ENCODE peak calls at places on chromosomes 3 and 15, in nine cellular contexts. B, L, U, H, Y, X, O, P and N are unnamed samples. For H3K27me3, the result is how much of the 10 kb centered on the place peaks cover.

GRCh38 chr3:152236741-152237140 is 32.0 kb upstream of the MBNL1 start:
- DNase-seq in B (peak), L (no peak), U (no peak), H (no peak), Y (no peak), X (no peak), O (no peak), P (no peak), N (no peak)

GRCh38 chr15:33278816-33279612 is 31.8 kb upstream of the RYR3 start:
- DNase-seq in B (peak), L (no peak), U (peak), H (peak), Y (no peak), X (no peak), O (no peak), P (no peak), N (peak)

GRCh38 chr3:182795383-182795782 is 2.1 kb downstream of the ATP11B start:
- DNase-seq in B (no peak), L (no peak), U (no peak), H (no peak), Y (no peak), X (peak), O (no peak), P (no peak), N (no peak)

GRCh38 chr3:171790898-171791694 is 19.2 kb downstream of the PLD1 start:
- DNase-seq in B (peak), L (no peak), U (no peak), H (peak), Y (no peak), X (no peak), O (no peak), P (no peak), N (no peak)

GRCh38 chr3:129684270-129684669 is 77.8 kb upstream of the PLXND1 start:
- DNase-seq in B (no peak), L (no peak), U (no peak), H (no peak), Y (no peak), X (no peak), O (no peak), P (no peak), N (no peak)

GRCh38 chr3:135908225-135908624 is 57.3 kb upstream of the PPP2R3A start:
- DNase-seq in B (peak), L (no peak), U (no peak), H (no peak), Y (peak), X (no peak), O (no peak), P (no peak), N (peak)

GRCh38 chr15:40763801-40764765 is at the start of gene GCHFR:
- DNase-seq in B (peak), L (peak), U (peak), H (peak), Y (peak), X (peak), O (no peak), P (peak), N (peak)

GRCh38 chr3:197854596-197855343 is 63.7 kb downstream of the LRCH3 start:
- DNase-seq in B (peak), L (peak), U (no peak), H (peak), Y (no peak), X (no peak), O (no peak), P (no peak), N (peak)

GRCh38 chr3:98817546-98817945 is 54.4 kb downstream of the ST3GAL6 start:
- DNase-seq in B (peak), L (no peak), U (no peak), H (peak), Y (no peak), X (no peak), O (no peak), P (no peak), N (no peak)

GRCh38 chr3:72288955-72289707 is 504.2 kb upstream of the PROK2 start:
- DNase-seq in B (peak), L (peak), U (peak), H (peak), Y (peak), X (no peak), O (no peak), P (no peak), N (peak)

GRCh38 chr3:128322030-128323022 is 144.4 kb downstream of the DNAJB8 start:
- DNase-seq in B (peak), L (no peak), U (no peak), H (peak), Y (peak), X (peak), O (peak), P (peak), N (peak)

GRCh38 chr15:80411788-80412288 is 7.7 kb downstream of the ARNT2 start:
- DNase-seq in B (no peak), L (no peak), U (no peak), H (no peak), Y (no peak), X (no peak), O (no peak), P (no peak), N (no peak)

GRCh38 chr3:137105277-137105977 is 147.6 kb downstream of the IL20RB start:
- DNase-seq in B (peak), L (no peak), U (no peak), H (peak), Y (peak), X (no peak), O (no peak), P (no peak), N (no peak)

GRCh38 chr3:126858401-126858800 is 124.5 kb upstream of the PLXNA1 start:
- DNase-seq in B (no peak), L (no peak), U (no peak), H (no peak), Y (no peak), X (no peak), O (peak), P (no peak), N (no peak)

GRCh38 chr15:51030649-51031316 is 63.9 kb downstream of the TNFAIP8L3 start:
- DNase-seq in B (peak), L (no peak), U (peak), H (peak), Y (peak), X (no peak), O (no peak), P (no peak), N (peak)

GRCh38 chr3:157351981-157352380 is 84.7 kb upstream of the PTX3 start:
- DNase-seq in B (no peak), L (no peak), U (no peak), H (no peak), Y (no peak), X (no peak), O (no peak), P (no peak), N (no peak)

GRCh38 chr3:109731639-109732473 is 394.5 kb upstream of the DPPA4 start:
- DNase-seq in B (peak), L (no peak), U (no peak), H (peak), Y (peak), X (peak), O (no peak), P (peak), N (peak)

GRCh38 chr3:50675179-50676030 is 678 bp downstream of the DOCK3 start:
- DNase-seq in B (no peak), L (peak), U (no peak), H (no peak), Y (peak), X (peak), O (no peak), P (peak), N (peak)

GRCh38 chr3:126357299-126358037 is at the start of gene KLF15:
- DNase-seq in B (peak), L (peak), U (peak), H (peak), Y (peak), X (peak), O (no peak), P (peak), N (peak)

GRCh38 chr15:70324001-70324974 is 226.6 kb upstream of the TLE3 start:
- DNase-seq in B (peak), L (no peak), U (no peak), H (peak), Y (no peak), X (no peak), O (peak), P (no peak), N (peak)

GRCh38 chr3:133127381-133127780 is 89.2 kb downstream of the TMEM108 start:
- DNase-seq in B (no peak), L (no peak), U (no peak), H (no peak), Y (no peak), X (no peak), O (no peak), P (no peak), N (no peak)

GRCh38 chr3:141302364-141303141 is 65.8 kb upstream of the ZBTB38 start:
- DNase-seq in B (peak), L (no peak), U (peak), H (peak), Y (no peak), X (no peak), O (no peak), P (no peak), N (peak)

GRCh38 chr15:98177950-98178848 is 217.7 kb downstream of the ARRDC4 start:
- DNase-seq in B (peak), L (no peak), U (no peak), H (peak), Y (peak), X (no peak), O (no peak), P (no peak), N (peak)

GRCh38 chr15:92600902-92601301 is 54.7 kb downstream of the FAM174B start:
- DNase-seq in B (no peak), L (no peak), U (no peak), H (no peak), Y (no peak), X (no peak), O (no peak), P (no peak), N (no peak)

GRCh38 chr3:49912787-49913375 is 9.2 kb upstream of the MST1R start:
- DNase-seq in B (no peak), L (no peak), U (no peak), H (no peak), Y (no peak), X (no peak), O (no peak), P (no peak), N (peak)

GRCh38 chr15:52789601-52790165 is 453 bp downstream of the ONECUT1 start:
- DNase-seq in B (peak), L (no peak), U (no peak), H (no peak), Y (peak), X (no peak), O (peak), P (no peak), N (peak)

DNA sequence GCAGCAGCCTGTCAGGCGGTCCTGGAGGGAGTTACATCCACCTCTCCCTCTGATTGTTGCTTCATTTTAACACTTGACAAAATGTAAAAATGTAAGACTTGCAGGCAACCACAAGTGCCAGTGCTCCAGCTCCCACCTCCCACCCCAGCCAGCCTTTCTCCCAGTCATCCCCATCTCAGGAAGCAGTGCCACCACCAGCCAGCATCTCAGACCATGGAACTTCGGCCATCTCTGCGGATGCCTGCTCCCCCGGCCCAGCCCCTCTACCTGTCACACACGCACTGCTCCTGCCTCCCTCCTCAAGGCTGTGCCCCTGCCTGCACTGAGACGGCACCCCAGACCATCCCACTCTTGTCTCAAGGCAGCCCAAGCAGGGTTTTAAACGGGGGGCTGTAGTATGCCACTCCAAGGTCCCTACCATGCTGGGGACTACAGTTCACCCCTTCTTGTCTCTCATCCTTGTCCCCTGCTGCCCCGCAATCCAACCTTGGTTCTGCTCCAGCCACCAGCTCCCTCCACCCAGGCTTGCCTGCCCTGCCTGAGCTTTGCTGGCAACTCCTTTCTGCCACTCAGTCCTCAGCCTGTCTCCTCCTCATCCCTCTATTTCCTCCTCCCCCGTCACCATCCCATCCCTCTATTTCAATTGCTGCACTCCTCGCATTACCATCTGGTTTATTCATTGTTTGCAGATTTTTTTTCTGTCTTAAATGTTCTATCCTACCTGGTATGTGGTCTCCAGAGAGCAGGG is 85.8 kb downstream of the SNRK start:
- DNase-seq in B (no peak), L (no peak), U (no peak), H (no peak), Y (no peak), X (no peak), O (no peak), P (no peak), N (no peak)
- H3K4me3 ChIP-seq in B (no peak), L (no peak), U (no peak), H (no peak), Y (no peak), X (no peak), O (no peak), P (no peak), N (no peak)

GRCh38 chr3:195802795-195803194 is 8.9 kb downstream of the MUC4 start:
- DNase-seq in B (no peak), L (no peak), U (no peak), H (no peak), Y (peak), X (no peak), O (no peak), P (no peak), N (no peak)

GRCh38 chr3:195803309-195803908 is 8.3 kb downstream of the MUC4 start:
- DNase-seq in B (no peak), L (no peak), U (peak), H (peak), Y (peak), X (no peak), O (no peak), P (no peak), N (no peak)

GRCh38 chr3:195801251-195802183 is 10.2 kb downstream of the MUC4 start:
- DNase-seq in B (no peak), L (peak), U (peak), H (no peak), Y (no peak), X (no peak), O (no peak), P (no peak), N (no peak)

GRCh38 chr3:195800240-195800639 is 11.5 kb downstream of the MUC4 start:
- DNase-seq in B (no peak), L (no peak), U (no peak), H (no peak), Y (no peak), X (no peak), O (no peak), P (no peak), N (no peak)

GRCh38 chr3:195802261-195802701 is 9.4 kb downstream of the MUC4 start:
- DNase-seq in B (no peak), L (no peak), U (peak), H (no peak), Y (no peak), X (no peak), O (no peak), P (peak), N (no peak)
- H3K27me3 ChIP-seq in B (half or more), L (under half), U (under half), H (under half), Y (under half), X (under half), O (under half), P (under half), N (under half)

GRCh38 chr3:184489457-184489856 is 72.1 kb upstream of the EPHB3 start:
- DNase-seq in B (no peak), L (no peak), U (no peak), H (no peak), Y (no peak), X (no peak), O (peak), P (no peak), N (no peak)

GRCh38 chr3:184491867-184492615 is 69.5 kb upstream of the EPHB3 start:
- DNase-seq in B (no peak), L (peak), U (no peak), H (no peak), Y (peak), X (no peak), O (no peak), P (no peak), N (peak)

GRCh38 chr3:184488577-184488976 is 73.0 kb upstream of the EPHB3 start:
- DNase-seq in B (no peak), L (no peak), U (no peak), H (no peak), Y (no peak), X (no peak), O (peak), P (no peak), N (no peak)

GRCh38 chr3:184486614-184487013 is 75.0 kb upstream of the EPHB3 start:
- DNase-seq in B (no peak), L (no peak), U (no peak), H (no peak), Y (no peak), X (no peak), O (no peak), P (no peak), N (no peak)

DNA sequence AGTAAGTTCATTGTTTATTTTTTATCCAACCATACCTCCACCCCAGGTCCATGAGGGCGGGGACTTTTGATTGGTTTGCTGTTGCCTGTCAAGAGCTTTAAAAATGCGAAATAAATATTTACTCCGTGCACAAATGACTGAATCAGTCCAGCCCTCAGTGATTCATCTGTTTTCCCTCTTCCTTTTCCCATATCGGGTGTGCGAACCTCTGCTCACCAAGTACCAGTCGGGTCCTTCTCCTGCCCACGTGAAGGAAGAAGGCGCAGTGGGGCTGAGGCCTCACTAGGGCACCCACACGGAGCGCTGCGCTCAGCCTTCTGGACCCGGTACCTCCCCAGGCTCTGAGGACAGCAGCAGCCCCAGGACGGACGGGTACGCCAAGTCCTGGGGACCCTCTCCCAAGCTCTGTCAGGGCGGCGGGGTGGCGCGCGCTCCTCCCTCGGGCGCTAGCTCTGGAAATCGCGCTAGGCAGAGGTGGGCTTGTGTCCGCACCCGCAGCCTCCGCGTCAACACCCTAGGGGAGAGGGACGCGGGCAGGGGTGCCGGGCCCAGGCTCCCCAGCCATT is 70.5 kb upstream of the EPHB3 start:
- DNase-seq in B (no peak), L (peak), U (no peak), H (no peak), Y (peak), X (no peak), O (peak), P (no peak), N (no peak)
- H3K4me3 ChIP-seq in B (no peak), L (peak), U (no peak), H (no peak), Y (no peak), X (no peak), O (no peak), P (no peak), N (no peak)

GRCh38 chr3:123446210-123446609 is 2.7 kb downstream of the ADCY5 start:
- DNase-seq in B (no peak), L (no peak), U (no peak), H (no peak), Y (no peak), X (no peak), O (no peak), P (no peak), N (no peak)
- H3K27me3 ChIP-seq in B (half or more), L (under half), U (under half), H (half or more), Y (under half), X (under half), O (under half), P (under half), N (half or more)

GRCh38 chr3:24506966-24507775 is 12.5 kb upstream of the THRB start:
- DNase-seq in B (no peak), L (no peak), U (no peak), H (peak), Y (no peak), X (no peak), O (no peak), P (no peak), N (no peak)
- H3K4me3 ChIP-seq in B (no peak), L (no peak), U (no peak), H (no peak), Y (no peak), X (no peak), O (no peak), P (no peak), N (no peak)

DNA sequence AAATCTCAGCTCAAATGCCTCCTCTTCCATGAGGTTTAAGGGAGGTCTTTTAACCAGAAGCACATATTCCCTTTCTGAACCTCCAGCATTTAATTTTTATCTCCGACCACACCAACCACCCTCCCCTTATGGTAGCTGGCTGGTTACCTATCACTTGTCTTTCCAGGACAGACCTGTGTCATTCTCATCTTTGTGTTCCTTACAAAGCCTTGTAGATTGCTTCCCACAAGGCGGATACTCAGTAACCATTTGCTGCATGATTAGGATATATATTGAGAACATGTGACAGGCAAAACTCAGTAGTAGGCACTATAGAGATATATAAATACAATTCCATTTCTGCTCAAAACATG is 119.5 kb downstream of the RPL22L1 start:
- DNase-seq in B (no peak), L (no peak), U (no peak), H (no peak), Y (no peak), X (no peak), O (no peak), P (no peak), N (no peak)
- H3K27me3 ChIP-seq in B (under half), L (under half), U (under half), H (under half), Y (under half), X (under half), O (under half), P (under half), N (under half)

GRCh38 chr3:112642912-112643506 is 2.1 kb upstream of the CCDC80 start:
- DNase-seq in B (peak), L (peak), U (peak), H (peak), Y (peak), X (peak), O (no peak), P (peak), N (peak)

GRCh38 chr3:112640333-112640863 is 545 bp downstream of the CCDC80 start:
- DNase-seq in B (peak), L (no peak), U (no peak), H (peak), Y (no peak), X (no peak), O (no peak), P (no peak), N (peak)

GRCh38 chr3:112643621-112644236 is 2.8 kb upstream of the CCDC80 start:
- DNase-seq in B (no peak), L (no peak), U (no peak), H (no peak), Y (no peak), X (no peak), O (no peak), P (no peak), N (no peak)

GRCh38 chr3:112639451-112640332 is 1.3 kb downstream of the CCDC80 start:
- DNase-seq in B (no peak), L (no peak), U (no peak), H (no peak), Y (no peak), X (no peak), O (no peak), P (no peak), N (no peak)

GRCh38 chr3:112640864-112641751 is at the start of gene CCDC80:
- DNase-seq in B (peak), L (no peak), U (no peak), H (peak), Y (no peak), X (no peak), O (no peak), P (no peak), N (peak)
- H3K4me3 ChIP-seq in B (peak), L (peak), U (peak), H (peak), Y (no peak), X (no peak), O (peak), P (no peak), N (peak)